ENCODE peak calls at places on chromosomes 3 and 15, in five cellular contexts. C is CD8-positive, alpha-beta memory T cell; W is A549; A is GM23338; H is right atrium auricular region. S is an unnamed sample.

GRCh38 chr15:33852094-33852493 is 116.2 kb upstream of the CHRM5 start:
- DNase-seq in C (no peak), W (no peak), A (no peak), H (no peak), S (no peak)

GRCh38 chr15:26179906-26180305 is 316.8 kb upstream of the ATP10A start:
- DNase-seq in C (no peak), W (peak), A (peak), H (no peak), S (no peak)

GRCh38 chr15:101027273-101027901 is 108.2 kb downstream of the LRRK1 start:
- DNase-seq in C (no peak), W (no peak), A (no peak), H (peak), S (peak)

GRCh38 chr3:30518872-30519271 is 87.5 kb upstream of the TGFBR2 start:
- DNase-seq in C (no peak), W (no peak), A (no peak), H (no peak), S (no peak)

GRCh38 chr15:41648770-41649169 is 11.4 kb upstream of the MGA start:
- DNase-seq in C (no peak), W (no peak), A (no peak), H (no peak), S (no peak)

GRCh38 chr3:193129607-193130006 is 111.4 kb upstream of the PLAAT1 start:
- DNase-seq in C (no peak), W (peak), A (peak), H (no peak), S (no peak)

GRCh38 chr15:101266034-101266433 is 11.3 kb downstream of the SELENOS start:
- DNase-seq in C (no peak), W (no peak), A (no peak), H (no peak), S (peak)

GRCh38 chr15:98904466-98905048 is 103.0 kb downstream of the PGPEP1L start:
- DNase-seq in C (no peak), W (peak), A (peak), H (no peak), S (no peak)

GRCh38 chr3:106582151-106582550 is 713.3 kb upstream of the CBLB start:
- DNase-seq in C (no peak), W (no peak), A (no peak), H (no peak), S (no peak)

GRCh38 chr3:65732060-65732933 is 306.4 kb downstream of the MAGI1 start:
- DNase-seq in C (peak), W (peak), A (peak), H (no peak), S (no peak)

GRCh38 chr15:49270541-49271421 is 100.7 kb downstream of the GALK2 start:
- DNase-seq in C (no peak), W (no peak), A (peak), H (peak), S (peak)

GRCh38 chr3:29363110-29363509 is 82.2 kb downstream of the RBMS3 start:
- DNase-seq in C (no peak), W (no peak), A (no peak), H (no peak), S (no peak)

GRCh38 chr3:57089043-57089442 is 28.6 kb downstream of the SPATA12 start:
- DNase-seq in C (no peak), W (no peak), A (no peak), H (no peak), S (no peak)

GRCh38 chr15:64149424-64150235 is 1.9 kb upstream of the SNX22 start:
- DNase-seq in C (no peak), W (peak), A (peak), H (no peak), S (peak)

GRCh38 chr15:100448481-100448880 is 80.3 kb downstream of the CERS3 start:
- DNase-seq in C (no peak), W (no peak), A (peak), H (no peak), S (no peak)

GRCh38 chr15:72764656-72765055 is 18.9 kb downstream of the ADPGK start:
- DNase-seq in C (no peak), W (no peak), A (no peak), H (no peak), S (no peak)

GRCh38 chr3:110318108-110318507 is 753.5 kb upstream of the NECTIN3 start:
- DNase-seq in C (no peak), W (peak), A (no peak), H (no peak), S (no peak)

GRCh38 chr3:75342425-75342824 is 321.7 kb upstream of the FRG2C start:
- DNase-seq in C (no peak), W (no peak), A (no peak), H (no peak), S (no peak)

GRCh38 chr15:48005921-48006541 is 114.8 kb upstream of the SLC24A5 start:
- DNase-seq in C (no peak), W (no peak), A (peak), H (no peak), S (no peak)

GRCh38 chr3:140276698-140277097 is 341.7 kb downstream of the CLSTN2 start:
- DNase-seq in C (no peak), W (peak), A (peak), H (no peak), S (no peak)

GRCh38 chr15:74621936-74622335 is 6.3 kb downstream of the CLK3 start:
- DNase-seq in C (no peak), W (no peak), A (peak), H (no peak), S (no peak)

GRCh38 chr3:103393395-103394186 is 958.8 kb downstream of the ZPLD1 start:
- DNase-seq in C (no peak), W (no peak), A (no peak), H (no peak), S (no peak)

GRCh38 chr3:178709047-178709446 is 172.8 kb downstream of the KCNMB2 start:
- DNase-seq in C (no peak), W (no peak), A (peak), H (no peak), S (no peak)

GRCh38 chr3:122405015-122405414 is 10.8 kb downstream of the WDR5B start:
- DNase-seq in C (no peak), W (no peak), A (no peak), H (no peak), S (no peak)

GRCh38 chr3:36881735-36882134 is 63.1 kb downstream of the TRANK1 start:
- DNase-seq in C (no peak), W (no peak), A (no peak), H (no peak), S (no peak)

GRCh38 chr3:36875397-36875796 is 69.5 kb downstream of the TRANK1 start:
- DNase-seq in C (no peak), W (no peak), A (no peak), H (no peak), S (no peak)

GRCh38 chr3:36876181-36876936 is 68.5 kb downstream of the TRANK1 start:
- DNase-seq in C (peak), W (no peak), A (no peak), H (no peak), S (no peak)

GRCh38 chr3:36874351-36874874 is 70.4 kb downstream of the TRANK1 start:
- DNase-seq in C (no peak), W (no peak), A (no peak), H (no peak), S (no peak)

GRCh38 chr3:36877930-36878685 is 66.7 kb downstream of the TRANK1 start:
- DNase-seq in C (no peak), W (no peak), A (no peak), H (no peak), S (no peak)
- H3K27ac ChIP-seq in C (no peak), W (no peak), A (peak), H (no peak), S (no peak)

GRCh38 chr3:71241981-71242552 is 341.5 kb downstream of the FOXP1 start:
- DNase-seq in C (no peak), W (no peak), A (no peak), H (no peak), S (no peak)
- H3K27ac ChIP-seq in C (no peak), W (no peak), A (no peak), H (peak), S (peak)

GRCh38 chr3:55484191-55484644 is 2.9 kb downstream of the WNT5A start:
- DNase-seq in C (no peak), W (no peak), A (peak), H (no peak), S (no peak)

GRCh38 chr3:55481067-55481917 is 5.8 kb downstream of the WNT5A start:
- DNase-seq in C (no peak), W (no peak), A (peak), H (no peak), S (no peak)

GRCh38 chr3:55482496-55483195 is 4.5 kb downstream of the WNT5A start:
- DNase-seq in C (no peak), W (no peak), A (peak), H (no peak), S (no peak)

GRCh38 chr3:55483196-55484095 is 3.7 kb downstream of the WNT5A start:
- DNase-seq in C (no peak), W (no peak), A (peak), H (no peak), S (no peak)

DNA sequence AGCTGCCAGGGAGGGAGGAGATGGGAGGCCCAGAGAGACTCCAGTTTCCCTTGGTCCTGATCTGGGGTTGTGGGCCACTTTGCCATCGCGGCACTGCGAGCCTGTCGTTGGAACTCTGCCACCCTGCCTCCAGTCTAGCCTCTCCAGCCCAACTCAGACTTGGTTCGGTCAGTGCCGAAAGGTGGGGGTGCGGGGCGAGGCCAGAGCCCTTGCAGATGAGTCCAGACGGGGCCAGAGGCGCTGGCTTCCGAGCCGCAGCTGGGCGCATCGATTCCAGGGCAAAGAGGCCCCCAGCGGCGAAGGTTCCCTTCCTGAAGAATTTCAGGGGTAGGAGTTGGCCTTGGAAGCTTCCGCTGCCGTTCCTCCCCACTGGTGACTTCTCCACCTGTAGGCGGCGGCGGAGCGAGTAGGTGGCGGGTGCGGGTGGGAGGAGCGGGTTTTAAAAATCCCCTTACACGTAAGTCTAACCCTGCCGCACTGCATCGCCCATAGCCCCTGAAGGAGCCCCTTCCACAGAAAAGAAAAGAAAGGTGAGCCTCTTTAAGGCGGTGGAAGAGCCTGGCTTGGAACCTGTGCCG is 5.1 kb downstream of the WNT5A start:
- DNase-seq in C (no peak), W (no peak), A (peak), H (no peak), S (no peak)
- H3K27ac ChIP-seq in C (no peak), W (no peak), A (no peak), H (no peak), S (no peak)

DNA sequence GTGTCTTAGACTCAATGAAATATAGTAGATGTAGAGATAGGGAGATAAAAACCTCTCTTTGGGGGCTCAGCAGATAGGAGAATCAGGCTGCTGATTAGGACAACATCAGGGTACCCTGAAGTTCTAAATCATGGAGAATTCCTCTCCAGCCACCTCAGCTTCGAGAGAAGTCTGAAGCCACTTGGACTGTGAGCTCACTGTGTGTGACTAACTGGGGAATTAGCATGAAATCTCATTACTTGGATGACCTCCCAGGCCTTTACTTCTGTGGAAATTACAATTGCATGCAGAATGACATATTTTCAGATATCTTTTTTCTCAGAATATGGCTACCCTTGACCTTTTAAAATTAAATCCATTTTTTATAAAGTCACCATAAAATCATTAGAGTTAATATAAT is 128.0 kb upstream of the MRPL3 start:
- DNase-seq in C (no peak), W (no peak), A (no peak), H (no peak), S (no peak)
- H3K27ac ChIP-seq in C (no peak), W (no peak), A (no peak), H (no peak), S (no peak)